ENCODE peak calls at places on chromosome 22, in six cellular contexts. X is stomach, K is breast epithelium, Q is HCT116, E is GM12892, Z is spleen. U is an unnamed sample.

GRCh38 chr22:39592104-39593060 is 21.8 kb downstream of the CACNA1I start:
- DNase-seq in X (peak), K (peak), Q (peak), E (no peak), Z (no peak), U (no peak)

GRCh38 chr22:42803454-42803853 is 53.6 kb downstream of the ARFGAP3 start:
- DNase-seq in X (peak), K (peak), Q (no peak), E (no peak), Z (no peak), U (no peak)

GRCh38 chr22:19912236-19912999 is 29.2 kb upstream of the COMT start:
- DNase-seq in X (peak), K (no peak), Q (no peak), E (no peak), Z (no peak), U (no peak)

GRCh38 chr22:26624788-26625187 is 3.0 kb downstream of the CRYBA4 start:
- DNase-seq in X (no peak), K (no peak), Q (no peak), E (no peak), Z (peak), U (no peak)

GRCh38 chr22:19715286-19715939 is 1.1 kb downstream of the SEPTIN5 start:
- DNase-seq in X (no peak), K (no peak), Q (no peak), E (no peak), Z (peak), U (no peak)

GRCh38 chr22:21951931-21952465 is 650 bp downstream of the PPM1F start:
- DNase-seq in X (peak), K (no peak), Q (no peak), E (no peak), Z (peak), U (no peak)

GRCh38 chr22:31789803-31790202 is 36.0 kb downstream of the DEPDC5 start:
- DNase-seq in X (no peak), K (no peak), Q (no peak), E (no peak), Z (no peak), U (no peak)

GRCh38 chr22:24146791-24147353 is 34.4 kb upstream of the SUSD2 start:
- DNase-seq in X (no peak), K (no peak), Q (no peak), E (no peak), Z (no peak), U (no peak)

GRCh38 chr22:39117585-39118191 is 20.6 kb downstream of the APOBEC3H start:
- DNase-seq in X (peak), K (no peak), Q (peak), E (peak), Z (peak), U (no peak)

GRCh38 chr22:16933274-16933923 is 74.6 kb downstream of the GAB4 start:
- DNase-seq in X (no peak), K (no peak), Q (no peak), E (no peak), Z (no peak), U (no peak)

GRCh38 chr22:21447694-21448402 is 19.3 kb upstream of the TMEM191C start:
- DNase-seq in X (peak), K (peak), Q (no peak), E (no peak), Z (peak), U (no peak)

GRCh38 chr22:46833228-46833627 is 70.8 kb downstream of the TBC1D22A start:
- DNase-seq in X (peak), K (no peak), Q (peak), E (no peak), Z (no peak), U (no peak)

GRCh38 chr22:42972592-42973535 is 42.1 kb downstream of the PACSIN2 start:
- DNase-seq in X (peak), K (no peak), Q (no peak), E (no peak), Z (no peak), U (no peak)

GRCh38 chr22:40240671-40241070 is 62.9 kb downstream of the TNRC6B start:
- DNase-seq in X (no peak), K (no peak), Q (no peak), E (no peak), Z (no peak), U (no peak)

GRCh38 chr22:19759994-19760651 is 455 bp upstream of the TBX1 start:
- DNase-seq in X (no peak), K (no peak), Q (no peak), E (no peak), Z (no peak), U (no peak)

GRCh38 chr22:44907765-44908737 is 101.8 kb downstream of the PHF21B start:
- DNase-seq in X (no peak), K (peak), Q (no peak), E (no peak), Z (peak), U (no peak)

GRCh38 chr22:45575607-45576272 is 73.1 kb downstream of the FBLN1 start:
- DNase-seq in X (no peak), K (no peak), Q (no peak), E (no peak), Z (peak), U (no peak)

GRCh38 chr22:17789379-17790200 is 15.3 kb upstream of the BID start:
- DNase-seq in X (no peak), K (no peak), Q (no peak), E (no peak), Z (no peak), U (no peak)

GRCh38 chr22:22818861-22819855 is 68.5 kb upstream of the IGLL5 start:
- DNase-seq in X (no peak), K (no peak), Q (no peak), E (peak), Z (peak), U (no peak)

GRCh38 chr22:46064966-46065666 is 85.2 kb upstream of the PPARA start:
- DNase-seq in X (peak), K (peak), Q (no peak), E (no peak), Z (no peak), U (no peak)

GRCh38 chr22:18977824-18978425 is 41.8 kb upstream of the PRODH start:
- DNase-seq in X (no peak), K (no peak), Q (no peak), E (no peak), Z (peak), U (no peak)

GRCh38 chr22:46660604-46661201 is 40.5 kb downstream of the GRAMD4 start:
- DNase-seq in X (peak), K (no peak), Q (no peak), E (no peak), Z (no peak), U (no peak)

GRCh38 chr22:39312410-39312809 is 7.0 kb downstream of the RPL3 start:
- DNase-seq in X (no peak), K (no peak), Q (no peak), E (no peak), Z (no peak), U (no peak)

GRCh38 chr22:45225732-45226560 is 14.7 kb downstream of the KIAA0930 start:
- DNase-seq in X (no peak), K (no peak), Q (no peak), E (no peak), Z (peak), U (no peak)

GRCh38 chr22:30233582-30233981 is 13.0 kb downstream of the LIF start:
- DNase-seq in X (no peak), K (no peak), Q (no peak), E (no peak), Z (no peak), U (no peak)

GRCh38 chr22:30232716-30233218 is 13.8 kb downstream of the LIF start:
- DNase-seq in X (no peak), K (no peak), Q (no peak), E (no peak), Z (no peak), U (no peak)

GRCh38 chr22:30235687-30236170 is 10.8 kb downstream of the LIF start:
- DNase-seq in X (no peak), K (no peak), Q (no peak), E (no peak), Z (no peak), U (no peak)

GRCh38 chr22:30236875-30237274 is 9.7 kb downstream of the LIF start:
- DNase-seq in X (no peak), K (no peak), Q (no peak), E (no peak), Z (no peak), U (no peak)

DNA sequence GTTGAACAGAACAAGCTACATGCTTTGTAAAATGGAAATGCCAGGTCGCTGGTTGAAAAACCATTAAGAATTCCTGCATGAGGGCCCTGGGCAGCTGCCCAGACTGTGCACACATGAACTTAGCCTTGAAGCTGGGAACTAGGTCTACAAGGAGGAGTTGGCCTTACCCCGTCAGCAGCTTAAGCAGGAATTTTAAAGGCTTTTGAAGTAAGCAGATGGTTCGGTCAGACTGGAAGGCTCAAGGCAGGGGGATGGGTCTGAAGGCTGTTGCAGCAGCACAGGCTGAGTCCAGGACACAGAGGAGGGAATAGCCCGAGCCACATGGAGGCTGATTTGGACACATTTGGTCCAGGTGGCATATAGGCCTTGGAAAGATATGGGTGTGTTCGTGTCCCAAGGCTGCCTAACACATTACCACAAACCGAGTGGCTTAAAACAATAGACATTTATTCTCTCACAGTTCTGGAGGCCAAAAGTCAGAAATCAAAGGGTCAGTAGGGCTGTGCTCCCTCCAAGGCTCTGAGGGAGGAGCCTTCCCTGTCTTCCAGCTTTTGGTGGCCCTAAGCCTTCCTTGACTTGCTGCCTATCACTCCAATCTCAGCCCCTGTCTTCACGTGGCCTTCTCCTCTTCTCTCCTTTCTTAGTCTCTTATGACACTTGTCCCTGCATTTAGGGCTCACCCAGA is 11.6 kb downstream of the LIF start:
- DNase-seq in X (no peak), K (no peak), Q (no peak), E (no peak), Z (no peak), U (no peak)
- TF ChIP-seq POLR2AphosphoS5 in X (peak), K (no peak), Q (no peak), E (no peak), Z (no peak), U (no peak)

GRCh38 chr22:41380993-41381328 is 781 bp upstream of the TEF start:
- DNase-seq in X (peak), K (no peak), Q (peak), E (no peak), Z (no peak), U (no peak)
- TF ChIP-seq POLR2A in X (no peak), K (peak), Q (peak), E (peak), Z (no peak), U (peak)

DNA sequence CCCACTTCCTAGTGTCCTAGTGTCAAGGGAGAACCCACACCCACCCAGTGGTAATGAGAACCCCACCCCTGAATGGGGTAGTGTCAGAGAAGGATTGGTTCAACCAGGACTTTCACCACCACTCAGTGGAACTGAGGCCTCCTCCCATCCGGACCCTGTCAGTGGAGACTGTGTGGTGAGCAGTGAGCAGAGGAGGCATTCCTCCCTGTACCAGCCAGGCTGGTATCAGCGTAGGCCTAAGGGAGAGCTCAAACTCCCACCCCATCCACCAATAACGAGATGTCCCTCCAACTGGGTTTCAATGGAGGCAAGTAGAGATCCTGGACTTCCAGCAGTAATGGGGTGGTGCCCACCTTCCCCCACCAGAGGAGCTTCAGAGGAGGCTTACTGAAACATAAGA is 1171.4 kb downstream of the TBC1D22A start:
- DNase-seq in X (no peak), K (no peak), Q (no peak), E (no peak), Z (no peak), U (no peak)
- TF ChIP-seq POLR2AphosphoS5 in X (no peak), K (no peak), Q (no peak), E (no peak), Z (no peak), U (no peak)

DNA sequence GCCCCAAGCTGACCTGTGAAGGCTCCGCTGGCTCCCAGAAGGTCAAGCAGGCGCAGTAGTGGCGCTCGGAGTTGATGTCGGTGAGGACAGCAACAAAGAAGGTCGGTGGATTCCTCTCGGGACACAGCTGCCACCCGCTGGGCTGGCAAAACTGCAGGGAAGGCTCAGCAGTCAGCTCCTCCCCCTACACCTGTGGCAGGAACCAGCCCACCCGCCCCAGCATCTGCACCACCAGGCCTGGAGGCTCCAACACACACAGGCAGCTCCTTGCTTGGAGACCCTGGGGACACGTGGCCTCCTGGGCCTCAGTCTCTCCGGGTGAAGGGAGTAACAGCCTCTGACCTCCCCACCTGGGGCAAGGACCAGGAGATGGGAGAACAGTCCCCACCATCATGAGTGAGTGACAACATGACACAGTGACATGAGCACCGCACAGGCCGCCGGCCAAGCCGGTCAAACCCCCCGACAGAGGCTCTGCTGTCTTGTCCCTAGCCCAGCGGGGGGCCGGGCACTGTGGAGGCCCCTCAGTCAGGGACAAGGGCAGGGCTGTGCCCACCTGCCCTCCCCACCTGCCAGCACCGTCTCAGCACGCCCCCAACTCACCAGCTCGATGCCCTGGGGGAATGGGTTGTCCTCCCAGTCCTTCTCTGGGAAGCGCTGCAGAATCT is 6.9 kb downstream of the SBF1 start:
- DNase-seq in X (no peak), K (no peak), Q (no peak), E (no peak), Z (no peak), U (no peak)
- TF ChIP-seq POLR2A in X (no peak), K (no peak), Q (no peak), E (no peak), Z (no peak), U (no peak)

DNA sequence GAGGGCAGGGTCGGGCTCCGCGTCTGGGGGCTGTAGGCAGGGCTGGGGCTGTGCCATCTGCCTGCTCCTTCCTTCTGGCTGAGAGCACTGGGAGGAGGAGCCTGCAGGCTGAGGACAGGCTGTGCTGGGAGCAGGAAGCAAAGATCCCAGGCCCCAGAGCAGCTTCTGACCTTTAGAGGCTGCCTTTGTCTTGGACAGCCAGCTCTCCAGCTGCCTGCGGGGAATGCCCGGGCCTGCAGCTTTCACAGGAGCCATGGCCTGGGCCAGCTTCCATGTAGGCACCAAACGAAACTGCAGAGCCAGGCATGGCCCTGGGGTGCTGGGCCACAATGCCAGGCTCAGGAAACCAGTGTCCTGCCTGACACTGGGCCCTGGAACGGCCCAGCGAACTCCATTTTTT is 67.8 kb downstream of the MCM5 start:
- DNase-seq in X (peak), K (peak), Q (no peak), E (no peak), Z (peak), U (no peak)
- TF ChIP-seq POLR2AphosphoS5 in X (peak), K (no peak), Q (no peak), E (no peak), Z (peak), U (peak)

GRCh38 chr22:37032535-37033460 is 13.3 kb downstream of the MPST start:
- DNase-seq in X (peak), K (no peak), Q (no peak), E (no peak), Z (no peak), U (no peak)
- TF ChIP-seq POLR2A in X (no peak), K (no peak), Q (no peak), E (no peak), Z (no peak), U (no peak)